ENCODE peak calls at places on chromosomes 3 and 15, in five cellular contexts. One of them, this sample, is unnamed.

GRCh38 chr3:160980740-160981139 is 124.4 kb downstream of the B3GALNT1 start:
- DNase-seq in A549: no peak
- DNase-seq in fibroblast of lung: no peak
- DNase-seq in GM10248: peak; percentile 17
- DNase-seq in neural crest cell: no peak
- DNase-seq in this sample: no peak

GRCh38 chr3:113531826-113532697 is at the start of gene SIDT1:
- DNase-seq in A549: peak; percentile 31
- DNase-seq in fibroblast of lung: peak; percentile 15
- DNase-seq in GM10248: peak; percentile 78
- DNase-seq in neural crest cell: no peak
- DNase-seq in this sample: peak; percentile 79

GRCh38 chr15:24150542-24150941 is 463.4 kb upstream of the NDN start:
- DNase-seq in A549: no peak
- DNase-seq in fibroblast of lung: no peak
- DNase-seq in GM10248: no peak
- DNase-seq in neural crest cell: no peak
- DNase-seq in this sample: no peak

GRCh38 chr15:91471410-91471993 is 371.4 kb downstream of the SV2B start:
- DNase-seq in A549: no peak
- DNase-seq in fibroblast of lung: peak; percentile 92
- DNase-seq in GM10248: no peak
- DNase-seq in neural crest cell: no peak
- DNase-seq in this sample: no peak

GRCh38 chr3:42438193-42438592 is 27.8 kb upstream of the LYZL4 start:
- DNase-seq in A549: no peak
- DNase-seq in fibroblast of lung: no peak
- DNase-seq in GM10248: no peak
- DNase-seq in neural crest cell: no peak
- DNase-seq in this sample: no peak

GRCh38 chr15:41018534-41018933 is 65.3 kb downstream of the CHAC1 start:
- DNase-seq in A549: no peak
- DNase-seq in fibroblast of lung: peak; percentile 48
- DNase-seq in GM10248: no peak
- DNase-seq in neural crest cell: no peak
- DNase-seq in this sample: no peak

GRCh38 chr3:96182756-96183155 is 631.6 kb upstream of the EPHA6 start:
- DNase-seq in A549: no peak
- DNase-seq in fibroblast of lung: peak; percentile 4
- DNase-seq in GM10248: no peak
- DNase-seq in neural crest cell: no peak
- DNase-seq in this sample: no peak

GRCh38 chr15:100311099-100311751 is 30.6 kb downstream of the ADAMTS17 start:
- DNase-seq in A549: no peak
- DNase-seq in fibroblast of lung: no peak
- DNase-seq in GM10248: no peak
- DNase-seq in neural crest cell: no peak
- DNase-seq in this sample: no peak

GRCh38 chr15:66503780-66504562 is 684 bp downstream of the RPL4 start:
- DNase-seq in A549: no peak
- DNase-seq in fibroblast of lung: no peak
- DNase-seq in GM10248: no peak
- DNase-seq in neural crest cell: no peak
- DNase-seq in this sample: no peak

GRCh38 chr3:15797600-15798303 is at the start of gene ANKRD28:
- DNase-seq in A549: peak; percentile 45
- DNase-seq in fibroblast of lung: peak; percentile 98
- DNase-seq in GM10248: no peak
- DNase-seq in neural crest cell: peak; percentile 12
- DNase-seq in this sample: no peak

GRCh38 chr3:49972656-49973055 is 32.7 kb downstream of the RBM6 start:
- DNase-seq in A549: no peak
- DNase-seq in fibroblast of lung: no peak
- DNase-seq in GM10248: no peak
- DNase-seq in neural crest cell: no peak
- DNase-seq in this sample: no peak

GRCh38 chr3:179322481-179323196 is at the start of gene ZNF639:
- DNase-seq in A549: peak; percentile 80
- DNase-seq in fibroblast of lung: peak; percentile 85
- DNase-seq in GM10248: peak; percentile 93
- DNase-seq in neural crest cell: peak; percentile 86
- DNase-seq in this sample: peak; percentile 93

GRCh38 chr3:177034850-177035475 is 162.3 kb downstream of the TBL1XR1 start:
- DNase-seq in A549: no peak
- DNase-seq in fibroblast of lung: no peak
- DNase-seq in GM10248: no peak
- DNase-seq in neural crest cell: no peak
- DNase-seq in this sample: no peak

GRCh38 chr3:42660898-42661297 is 7.4 kb downstream of the ZBTB47 start:
- DNase-seq in A549: no peak
- DNase-seq in fibroblast of lung: no peak
- DNase-seq in GM10248: peak; percentile 41
- DNase-seq in neural crest cell: no peak
- DNase-seq in this sample: peak; percentile 57

GRCh38 chr3:126781889-126782491 is 78.0 kb downstream of the CHCHD6 start:
- DNase-seq in A549: no peak
- DNase-seq in fibroblast of lung: peak; percentile 97
- DNase-seq in GM10248: no peak
- DNase-seq in neural crest cell: no peak
- DNase-seq in this sample: no peak

GRCh38 chr3:126897943-126898342 is 85.0 kb upstream of the PLXNA1 start:
- DNase-seq in A549: no peak
- DNase-seq in fibroblast of lung: no peak
- DNase-seq in GM10248: no peak
- DNase-seq in neural crest cell: no peak
- DNase-seq in this sample: no peak

GRCh38 chr15:88484781-88485246 is 17.3 kb downstream of the MRPS11 start:
- DNase-seq in A549: no peak
- DNase-seq in fibroblast of lung: peak; percentile 45
- DNase-seq in GM10248: no peak
- DNase-seq in neural crest cell: no peak
- DNase-seq in this sample: peak; percentile 7

GRCh38 chr3:58242340-58242739 is 4.7 kb downstream of the ABHD6 start:
- DNase-seq in A549: no peak
- DNase-seq in fibroblast of lung: no peak
- DNase-seq in GM10248: no peak
- DNase-seq in neural crest cell: no peak
- DNase-seq in this sample: no peak
- TF ChIP-seq CTCF in A549: no peak
- TF ChIP-seq CTCF in fibroblast of lung: no peak
- TF ChIP-seq CTCF in GM10248: no peak
- TF ChIP-seq CTCF in neural crest cell: no peak
- TF ChIP-seq CTCF in this sample: no peak

DNA sequence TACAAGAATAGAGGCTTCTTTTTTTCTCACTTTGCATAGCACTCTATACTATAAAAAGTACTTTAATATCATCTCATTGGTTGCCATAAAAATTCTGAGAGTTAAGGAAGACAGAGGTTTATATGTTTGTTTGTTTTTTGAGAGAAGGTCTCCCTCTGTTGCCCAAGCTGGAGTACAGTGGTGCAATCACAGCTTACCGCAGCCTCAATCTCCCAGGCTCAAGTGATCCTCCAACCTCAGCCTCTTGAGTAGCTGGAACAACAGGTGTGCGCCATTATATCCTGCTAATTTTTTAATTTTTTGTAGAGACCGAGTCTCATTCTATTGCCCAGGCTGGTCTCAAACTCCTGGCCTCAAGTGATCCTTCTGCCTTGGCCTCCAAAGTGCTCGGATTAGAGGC is 250.2 kb downstream of the LPP start:
- DNase-seq in A549: no peak
- DNase-seq in fibroblast of lung: no peak
- DNase-seq in GM10248: no peak
- DNase-seq in neural crest cell: no peak
- DNase-seq in this sample: no peak
- TF ChIP-seq CTCF in A549: no peak
- TF ChIP-seq CTCF in fibroblast of lung: no peak
- TF ChIP-seq CTCF in GM10248: no peak
- TF ChIP-seq CTCF in neural crest cell: no peak
- TF ChIP-seq CTCF in this sample: no peak

GRCh38 chr15:45606841-45607240 is 19.7 kb downstream of the BLOC1S6 start:
- DNase-seq in A549: no peak
- DNase-seq in fibroblast of lung: no peak
- DNase-seq in GM10248: no peak
- DNase-seq in neural crest cell: no peak
- DNase-seq in this sample: no peak

GRCh38 chr15:45606413-45606812 is 19.2 kb downstream of the BLOC1S6 start:
- DNase-seq in A549: no peak
- DNase-seq in fibroblast of lung: no peak
- DNase-seq in GM10248: no peak
- DNase-seq in neural crest cell: no peak
- DNase-seq in this sample: no peak

GRCh38 chr15:45616901-45617323 is 17.9 kb upstream of the SQOR start:
- DNase-seq in A549: no peak
- DNase-seq in fibroblast of lung: no peak
- DNase-seq in GM10248: no peak
- DNase-seq in neural crest cell: no peak
- DNase-seq in this sample: no peak

GRCh38 chr15:45612790-45613415 is 21.9 kb upstream of the SQOR start:
- DNase-seq in A549: no peak
- DNase-seq in fibroblast of lung: peak; percentile 43
- DNase-seq in GM10248: peak; percentile 37
- DNase-seq in neural crest cell: no peak
- DNase-seq in this sample: no peak

DNA sequence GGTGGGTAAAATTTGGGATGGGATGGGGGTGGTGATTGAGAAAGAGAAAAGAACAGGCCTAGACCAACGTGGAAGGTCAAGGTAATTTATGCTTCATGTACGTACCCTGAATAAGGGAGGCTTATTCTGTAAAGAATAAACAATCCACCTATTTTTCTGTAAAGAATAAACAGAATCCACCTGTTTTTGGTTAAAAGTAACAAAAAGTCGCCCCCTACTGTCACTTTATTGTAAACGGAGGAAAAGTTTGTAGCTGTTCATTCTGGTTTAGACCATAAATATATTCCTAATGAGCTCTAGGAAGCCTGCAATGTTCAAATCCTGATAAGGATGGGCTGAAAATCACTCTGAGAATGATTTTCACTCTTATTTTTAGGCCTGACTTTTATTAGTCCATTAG is 23.5 kb upstream of the SQOR start:
- DNase-seq in A549: no peak
- DNase-seq in fibroblast of lung: no peak
- DNase-seq in GM10248: peak; percentile 32
- DNase-seq in neural crest cell: no peak
- DNase-seq in this sample: peak; percentile 33
- TF ChIP-seq CTCF in A549: peak; percentile 59
- TF ChIP-seq CTCF in fibroblast of lung: peak; percentile 25
- TF ChIP-seq CTCF in GM10248: peak; percentile 36
- TF ChIP-seq CTCF in neural crest cell: peak; percentile 64
- TF ChIP-seq CTCF in this sample: peak; percentile 36

GRCh38 chr3:89586676-89587075 is 479.3 kb downstream of the EPHA3 start:
- DNase-seq in A549: no peak
- DNase-seq in fibroblast of lung: no peak
- DNase-seq in GM10248: no peak
- DNase-seq in neural crest cell: no peak
- DNase-seq in this sample: no peak

GRCh38 chr3:89586256-89586655 is 478.8 kb downstream of the EPHA3 start:
- DNase-seq in A549: no peak
- DNase-seq in fibroblast of lung: no peak
- DNase-seq in GM10248: no peak
- DNase-seq in neural crest cell: no peak
- DNase-seq in this sample: no peak

GRCh38 chr3:89584398-89584797 is 477.0 kb downstream of the EPHA3 start:
- DNase-seq in A549: no peak
- DNase-seq in fibroblast of lung: no peak
- DNase-seq in GM10248: no peak
- DNase-seq in neural crest cell: no peak
- DNase-seq in this sample: no peak
- TF ChIP-seq CTCF in A549: no peak
- TF ChIP-seq CTCF in fibroblast of lung: no peak
- TF ChIP-seq CTCF in GM10248: no peak
- TF ChIP-seq CTCF in neural crest cell: no peak
- TF ChIP-seq CTCF in this sample: no peak